ENCODE peak calls at places on chromosomes 12 and 14, in ten cellular contexts. R, U, E, Q, X, T, J, A, B and S are unnamed samples.

GRCh38 chr14:103629503-103630121 is 601 bp downstream of the KLC1 start:
- DNase-seq in R (peak), U (peak), E (peak), Q (no peak), X (no peak), T (no peak), J (no peak), A (peak), B (no peak), S (no peak)

GRCh38 chr14:101508196-101508947 is 52.9 kb upstream of the DIO3 start:
- DNase-seq in R (no peak), U (no peak), E (no peak), Q (no peak), X (no peak), T (no peak), J (no peak), A (no peak), B (no peak), S (no peak)

GRCh38 chr12:40325349-40325960 is 100.7 kb downstream of the LRRK2 start:
- DNase-seq in R (no peak), U (peak), E (peak), Q (no peak), X (no peak), T (no peak), J (peak), A (peak), B (no peak), S (no peak)

GRCh38 chr12:9906888-9907287 is 25.3 kb downstream of the CLEC2A start:
- DNase-seq in R (no peak), U (no peak), E (no peak), Q (no peak), X (peak), T (no peak), J (no peak), A (no peak), B (no peak), S (no peak)

GRCh38 chr12:102061096-102061555 is 665 bp downstream of the WASHC3 start:
- DNase-seq in R (no peak), U (no peak), E (no peak), Q (no peak), X (no peak), T (no peak), J (no peak), A (peak), B (no peak), S (no peak)

GRCh38 chr14:76546426-76547221 is 170.7 kb downstream of the ESRRB start:
- DNase-seq in R (peak), U (peak), E (peak), Q (no peak), X (no peak), T (no peak), J (peak), A (no peak), B (peak), S (no peak)

GRCh38 chr14:104389326-104390220 is 190.0 kb upstream of the C14orf180 start:
- DNase-seq in R (peak), U (no peak), E (no peak), Q (no peak), X (no peak), T (no peak), J (no peak), A (no peak), B (no peak), S (no peak)

GRCh38 chr12:28313631-28314030 is 123.4 kb downstream of the CCDC91 start:
- DNase-seq in R (no peak), U (no peak), E (no peak), Q (no peak), X (no peak), T (no peak), J (no peak), A (peak), B (peak), S (no peak)

GRCh38 chr12:116559330-116560080 is at the start of gene MAP1LC3B2:
- DNase-seq in R (peak), U (no peak), E (no peak), Q (no peak), X (peak), T (no peak), J (peak), A (peak), B (no peak), S (peak)

GRCh38 chr14:88299865-88300264 is 23.2 kb downstream of the KCNK10 start:
- DNase-seq in R (no peak), U (no peak), E (no peak), Q (no peak), X (no peak), T (no peak), J (no peak), A (no peak), B (no peak), S (no peak)